ENCODE peak calls at places on chromosome 5, in six cellular contexts. S, H, Y, G, T and N are unnamed samples. For H3K4me1, the result is how much of the 10 kb centered on the place peaks cover.

GRCh38 chr5:176180781-176181180 is 57.4 kb upstream of the SIMC1 start:
- DNase-seq in S (no peak), G (no peak), Y (no peak), H (no peak), T (no peak), N (peak)

GRCh38 chr5:6875376-6875775 is 162.1 kb downstream of the TENT4A start:
- DNase-seq in H (no peak), Y (no peak), G (no peak), T (no peak), S (peak), N (no peak)

GRCh38 chr5:142360607-142361120 is 35.8 kb upstream of the SPRY4 start:
- DNase-seq in T (peak), G (peak), H (no peak), Y (peak), S (peak), N (peak)

GRCh38 chr5:143977891-143978448 is 166.0 kb downstream of the HMHB1 start:
- DNase-seq in Y (no peak), S (no peak), G (no peak), H (no peak), T (peak), N (no peak)

GRCh38 chr5:152285764-152286163 is 119.3 kb downstream of the NMUR2 start:
- DNase-seq in H (no peak), T (no peak), S (no peak), G (no peak), Y (no peak), N (no peak)

GRCh38 chr5:41935544-41935943 is 10.5 kb downstream of the FBXO4 start:
- DNase-seq in Y (no peak), G (no peak), H (no peak), T (no peak), S (no peak), N (no peak)

GRCh38 chr5:40477856-40478546 is 201.7 kb upstream of the PTGER4 start:
- DNase-seq in G (no peak), H (no peak), Y (no peak), S (no peak), T (peak), N (no peak)

GRCh38 chr5:39158127-39158593 is 61.2 kb downstream of the FYB1 start:
- DNase-seq in H (peak), T (peak), Y (no peak), S (peak), G (peak), N (no peak)

GRCh38 chr5:76819851-76820280 is 1.0 kb downstream of the F2RL1 start:
- DNase-seq in H (no peak), Y (peak), T (peak), S (peak), G (no peak), N (no peak)

GRCh38 chr5:168714046-168714445 is 134.9 kb upstream of the PANK3 start:
- DNase-seq in Y (no peak), T (no peak), H (no peak), G (no peak), S (no peak), N (no peak)

GRCh38 chr5:43664641-43665040 is 61.7 kb downstream of the NNT start:
- DNase-seq in Y (no peak), T (no peak), S (no peak), H (no peak), G (no peak), N (no peak)

GRCh38 chr5:9766581-9766980 is 136.4 kb upstream of the TAS2R1 start:
- DNase-seq in G (no peak), T (no peak), Y (no peak), H (no peak), S (no peak), N (no peak)
- H3K4me1 ChIP-seq in G (under half), T (under half), Y (under half), H (under half), S (under half), N (under half)

GRCh38 chr5:129400395-129400983 is 59.6 kb upstream of the ADAMTS19 start:
- DNase-seq in S (no peak), Y (no peak), H (no peak), G (no peak), T (no peak), N (no peak)
- TF ChIP-seq CTCF in S (no peak), Y (no peak), H (no peak), G (no peak), T (peak), N (no peak)

DNA sequence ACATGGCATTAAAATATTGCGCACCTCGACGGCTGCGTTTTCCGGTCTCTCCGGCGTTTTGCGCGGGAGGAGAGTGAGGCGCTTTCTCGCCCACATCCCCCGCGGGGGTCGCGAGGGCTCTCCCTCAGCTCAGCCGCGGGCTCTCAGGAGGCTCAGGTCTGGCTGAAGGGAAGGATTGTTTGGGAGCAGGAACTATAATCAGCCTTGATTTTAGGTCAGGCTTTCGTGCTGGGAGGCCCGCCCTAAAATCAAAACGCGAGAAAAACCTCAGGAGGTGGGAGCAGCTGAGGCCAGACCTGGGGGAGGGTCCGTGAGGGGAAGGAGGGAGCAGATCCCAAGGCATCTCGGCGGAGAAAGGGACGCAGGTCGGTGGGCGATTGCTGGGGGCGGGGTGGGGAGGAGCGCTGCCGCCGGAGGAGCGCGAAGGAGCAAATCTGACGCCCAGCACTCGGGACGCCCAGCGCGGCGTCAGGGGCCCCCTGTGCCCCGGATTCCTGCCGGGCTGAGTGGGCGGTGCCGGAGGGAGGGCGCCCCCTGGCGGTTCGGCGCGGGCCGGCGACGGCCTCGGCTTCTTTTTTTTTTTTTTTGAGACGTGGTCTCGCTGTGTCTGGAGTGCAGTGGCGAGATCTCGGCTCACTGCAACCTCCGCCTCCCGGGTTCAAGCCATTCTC is 18.7 kb upstream of the RNF130 start:
- DNase-seq in T (peak), G (peak), H (peak), S (peak), Y (peak), N (peak)
- TF ChIP-seq POLR2A in T (no peak), G (no peak), H (no peak), S (no peak), Y (no peak), N (no peak)

GRCh38 chr5:177473461-177473991 is at the start of gene DBN1:
- DNase-seq in G (peak), Y (peak), S (peak), T (peak), H (no peak), N (peak)

GRCh38 chr5:177472460-177473441 is 683 bp downstream of the DBN1 start:
- DNase-seq in Y (no peak), G (peak), H (no peak), T (no peak), S (peak), N (no peak)

GRCh38 chr5:177474845-177475562 is 1.6 kb upstream of the DBN1 start:
- DNase-seq in G (no peak), S (no peak), T (no peak), H (no peak), Y (no peak), N (no peak)

GRCh38 chr5:177475563-177476427 is 2.4 kb upstream of the DBN1 start:
- DNase-seq in H (no peak), S (no peak), Y (no peak), G (no peak), T (no peak), N (no peak)

GRCh38 chr5:177474094-177474493 is 660 bp upstream of the DBN1 start:
- DNase-seq in S (no peak), H (no peak), Y (no peak), T (no peak), G (no peak), N (no peak)
- H3K4me1 ChIP-seq in S (under half), H (under half), Y (under half), T (half or more), G (half or more), N (under half)

DNA sequence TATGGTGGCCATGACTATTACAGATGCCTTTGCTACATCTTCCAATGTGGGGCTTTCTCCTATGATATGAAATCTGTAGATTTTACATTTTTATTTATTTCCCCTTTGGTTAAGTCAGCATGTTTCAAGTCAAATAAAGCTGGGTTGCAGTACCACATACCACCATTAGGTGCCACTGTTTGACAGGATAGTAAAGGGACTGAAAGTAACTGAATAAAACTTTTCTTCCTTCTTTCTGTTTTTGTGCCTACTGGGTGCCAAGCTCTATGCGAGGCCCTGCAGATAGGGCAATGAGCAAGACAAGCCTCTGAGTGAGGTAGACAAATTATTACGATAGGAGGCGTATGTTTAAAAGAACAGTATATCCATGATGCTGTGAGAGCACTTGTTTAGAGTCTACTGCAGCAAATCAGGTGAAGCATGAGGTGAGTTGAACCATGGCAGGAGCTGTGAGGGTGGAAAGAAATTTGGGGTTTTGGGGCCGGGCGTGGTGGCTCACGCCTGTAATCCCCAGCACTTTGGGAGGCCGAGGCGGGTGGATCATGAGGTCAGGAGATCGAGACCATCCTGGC is 64.8 kb downstream of the GDNF start:
- DNase-seq in T (peak), S (no peak), G (peak), Y (no peak), H (no peak), N (peak)
- TF ChIP-seq CTCF in T (peak), S (peak), G (peak), Y (no peak), H (peak), N (peak)